ENCODE peak calls at places on chromosome 6, in ten cellular contexts. One of them, this sample, is unnamed.

GRCh38 chr6:41917528-41917927 is 3.4 kb downstream of the MED20 start:
- DNase-seq in activated gamma-delta T cell treated with Interleukin-2 at 50 U/mL for 16 hours: no peak
- DNase-seq in activated CD4-positive, alpha-beta T cell treated with anti-CD3 and anti-CD28 coated beads, Interleukin-2, amount 50 U/mL, for 24 hours: no peak
- DNase-seq in mesenchymal stem cell: peak; percentile 92
- DNase-seq in NCI-H1930: no peak
- DNase-seq in amygdala: no peak
- DNase-seq in heart right ventricle: no peak
- DNase-seq in stimulated activated naive CD4-positive, alpha-beta T cell: no peak
- DNase-seq in Ammon's horn: no peak
- DNase-seq in effector CD4-positive, alpha-beta T cell: no peak
- DNase-seq in this sample: no peak

GRCh38 chr6:149859368-149859767 is 4.8 kb downstream of the LRP11 start:
- DNase-seq in activated gamma-delta T cell treated with Interleukin-2 at 50 U/mL for 16 hours: no peak
- DNase-seq in activated CD4-positive, alpha-beta T cell treated with anti-CD3 and anti-CD28 coated beads, Interleukin-2, amount 50 U/mL, for 24 hours: no peak
- DNase-seq in mesenchymal stem cell: peak; percentile 98
- DNase-seq in NCI-H1930: no peak
- DNase-seq in amygdala: no peak
- DNase-seq in heart right ventricle: no peak
- DNase-seq in stimulated activated naive CD4-positive, alpha-beta T cell: no peak
- DNase-seq in Ammon's horn: no peak
- DNase-seq in effector CD4-positive, alpha-beta T cell: no peak
- DNase-seq in this sample: no peak

GRCh38 chr6:12818324-12818723 is 101.8 kb downstream of the PHACTR1 start:
- DNase-seq in activated gamma-delta T cell treated with Interleukin-2 at 50 U/mL for 16 hours: no peak
- DNase-seq in activated CD4-positive, alpha-beta T cell treated with anti-CD3 and anti-CD28 coated beads, Interleukin-2, amount 50 U/mL, for 24 hours: no peak
- DNase-seq in mesenchymal stem cell: no peak
- DNase-seq in NCI-H1930: no peak
- DNase-seq in amygdala: no peak
- DNase-seq in heart right ventricle: no peak
- DNase-seq in stimulated activated naive CD4-positive, alpha-beta T cell: no peak
- DNase-seq in Ammon's horn: no peak
- DNase-seq in effector CD4-positive, alpha-beta T cell: no peak
- DNase-seq in this sample: no peak

GRCh38 chr6:170085475-170086401 is 205.1 kb downstream of the DLL1 start:
- DNase-seq in activated gamma-delta T cell treated with Interleukin-2 at 50 U/mL for 16 hours: peak; percentile 1
- DNase-seq in activated CD4-positive, alpha-beta T cell treated with anti-CD3 and anti-CD28 coated beads, Interleukin-2, amount 50 U/mL, for 24 hours: no peak
- DNase-seq in mesenchymal stem cell: no peak
- DNase-seq in NCI-H1930: no peak
- DNase-seq in amygdala: no peak
- DNase-seq in heart right ventricle: peak; percentile 1
- DNase-seq in stimulated activated naive CD4-positive, alpha-beta T cell: no peak
- DNase-seq in Ammon's horn: no peak
- DNase-seq in effector CD4-positive, alpha-beta T cell: no peak
- DNase-seq in this sample: peak; percentile 86

GRCh38 chr6:107629545-107630147 is 139.7 kb downstream of the SOBP start:
- DNase-seq in activated gamma-delta T cell treated with Interleukin-2 at 50 U/mL for 16 hours: no peak
- DNase-seq in activated CD4-positive, alpha-beta T cell treated with anti-CD3 and anti-CD28 coated beads, Interleukin-2, amount 50 U/mL, for 24 hours: no peak
- DNase-seq in mesenchymal stem cell: peak; percentile 20
- DNase-seq in NCI-H1930: peak; percentile 66
- DNase-seq in amygdala: no peak
- DNase-seq in heart right ventricle: no peak
- DNase-seq in stimulated activated naive CD4-positive, alpha-beta T cell: no peak
- DNase-seq in Ammon's horn: no peak
- DNase-seq in effector CD4-positive, alpha-beta T cell: no peak
- DNase-seq in this sample: no peak

GRCh38 chr6:40914005-40914404 is 125.0 kb downstream of the UNC5CL start:
- DNase-seq in activated gamma-delta T cell treated with Interleukin-2 at 50 U/mL for 16 hours: no peak
- DNase-seq in activated CD4-positive, alpha-beta T cell treated with anti-CD3 and anti-CD28 coated beads, Interleukin-2, amount 50 U/mL, for 24 hours: no peak
- DNase-seq in mesenchymal stem cell: no peak
- DNase-seq in NCI-H1930: no peak
- DNase-seq in amygdala: no peak
- DNase-seq in heart right ventricle: no peak
- DNase-seq in stimulated activated naive CD4-positive, alpha-beta T cell: no peak
- DNase-seq in Ammon's horn: no peak
- DNase-seq in effector CD4-positive, alpha-beta T cell: no peak
- DNase-seq in this sample: no peak

GRCh38 chr6:25423358-25423757 is 144.2 kb downstream of the CARMIL1 start:
- DNase-seq in activated gamma-delta T cell treated with Interleukin-2 at 50 U/mL for 16 hours: no peak
- DNase-seq in activated CD4-positive, alpha-beta T cell treated with anti-CD3 and anti-CD28 coated beads, Interleukin-2, amount 50 U/mL, for 24 hours: no peak
- DNase-seq in mesenchymal stem cell: no peak
- DNase-seq in NCI-H1930: no peak
- DNase-seq in amygdala: no peak
- DNase-seq in heart right ventricle: no peak
- DNase-seq in stimulated activated naive CD4-positive, alpha-beta T cell: no peak
- DNase-seq in Ammon's horn: no peak
- DNase-seq in effector CD4-positive, alpha-beta T cell: no peak
- DNase-seq in this sample: no peak

GRCh38 chr6:134138226-134138975 is 86.0 kb upstream of the SLC2A12 start:
- DNase-seq in activated gamma-delta T cell treated with Interleukin-2 at 50 U/mL for 16 hours: no peak
- DNase-seq in activated CD4-positive, alpha-beta T cell treated with anti-CD3 and anti-CD28 coated beads, Interleukin-2, amount 50 U/mL, for 24 hours: no peak
- DNase-seq in mesenchymal stem cell: no peak
- DNase-seq in NCI-H1930: no peak
- DNase-seq in amygdala: no peak
- DNase-seq in heart right ventricle: no peak
- DNase-seq in stimulated activated naive CD4-positive, alpha-beta T cell: no peak
- DNase-seq in Ammon's horn: peak; percentile 60
- DNase-seq in effector CD4-positive, alpha-beta T cell: no peak
- DNase-seq in this sample: no peak

GRCh38 chr6:23650676-23651075 is 475.3 kb upstream of the NRSN1 start:
- DNase-seq in activated gamma-delta T cell treated with Interleukin-2 at 50 U/mL for 16 hours: no peak
- DNase-seq in activated CD4-positive, alpha-beta T cell treated with anti-CD3 and anti-CD28 coated beads, Interleukin-2, amount 50 U/mL, for 24 hours: no peak
- DNase-seq in mesenchymal stem cell: no peak
- DNase-seq in NCI-H1930: no peak
- DNase-seq in amygdala: peak; percentile 21
- DNase-seq in heart right ventricle: no peak
- DNase-seq in stimulated activated naive CD4-positive, alpha-beta T cell: peak; percentile 0
- DNase-seq in Ammon's horn: peak; percentile 86
- DNase-seq in effector CD4-positive, alpha-beta T cell: no peak
- DNase-seq in this sample: peak; percentile 70

GRCh38 chr6:7324520-7324919 is 11.5 kb upstream of the SSR1 start:
- DNase-seq in activated gamma-delta T cell treated with Interleukin-2 at 50 U/mL for 16 hours: no peak
- DNase-seq in activated CD4-positive, alpha-beta T cell treated with anti-CD3 and anti-CD28 coated beads, Interleukin-2, amount 50 U/mL, for 24 hours: no peak
- DNase-seq in mesenchymal stem cell: no peak
- DNase-seq in NCI-H1930: no peak
- DNase-seq in amygdala: peak; percentile 4
- DNase-seq in heart right ventricle: peak; percentile 22
- DNase-seq in stimulated activated naive CD4-positive, alpha-beta T cell: no peak
- DNase-seq in Ammon's horn: peak; percentile 82
- DNase-seq in effector CD4-positive, alpha-beta T cell: no peak
- DNase-seq in this sample: peak; percentile 63

GRCh38 chr6:105215506-105215905 is 35.7 kb upstream of the POPDC3 start:
- DNase-seq in activated gamma-delta T cell treated with Interleukin-2 at 50 U/mL for 16 hours: no peak
- DNase-seq in activated CD4-positive, alpha-beta T cell treated with anti-CD3 and anti-CD28 coated beads, Interleukin-2, amount 50 U/mL, for 24 hours: no peak
- DNase-seq in mesenchymal stem cell: no peak
- DNase-seq in NCI-H1930: no peak
- DNase-seq in amygdala: no peak
- DNase-seq in heart right ventricle: no peak
- DNase-seq in stimulated activated naive CD4-positive, alpha-beta T cell: no peak
- DNase-seq in Ammon's horn: no peak
- DNase-seq in effector CD4-positive, alpha-beta T cell: no peak
- DNase-seq in this sample: no peak

GRCh38 chr6:108714012-108714773 is 134.0 kb upstream of the ARMC2 start:
- DNase-seq in activated gamma-delta T cell treated with Interleukin-2 at 50 U/mL for 16 hours: no peak
- DNase-seq in activated CD4-positive, alpha-beta T cell treated with anti-CD3 and anti-CD28 coated beads, Interleukin-2, amount 50 U/mL, for 24 hours: no peak
- DNase-seq in mesenchymal stem cell: peak; percentile 34
- DNase-seq in NCI-H1930: no peak
- DNase-seq in amygdala: no peak
- DNase-seq in heart right ventricle: peak; percentile 43
- DNase-seq in stimulated activated naive CD4-positive, alpha-beta T cell: peak; percentile 23
- DNase-seq in Ammon's horn: no peak
- DNase-seq in effector CD4-positive, alpha-beta T cell: no peak
- DNase-seq in this sample: peak; percentile 79

GRCh38 chr6:27795697-27796494 is 116.3 kb downstream of the OR2B2 start:
- DNase-seq in activated gamma-delta T cell treated with Interleukin-2 at 50 U/mL for 16 hours: peak; percentile 38
- DNase-seq in activated CD4-positive, alpha-beta T cell treated with anti-CD3 and anti-CD28 coated beads, Interleukin-2, amount 50 U/mL, for 24 hours: peak; percentile 85
- DNase-seq in mesenchymal stem cell: peak; percentile 94
- DNase-seq in NCI-H1930: peak; percentile 80
- DNase-seq in amygdala: no peak
- DNase-seq in heart right ventricle: peak; percentile 73
- DNase-seq in stimulated activated naive CD4-positive, alpha-beta T cell: peak; percentile 81
- DNase-seq in Ammon's horn: peak; percentile 69
- DNase-seq in effector CD4-positive, alpha-beta T cell: peak; percentile 62
- DNase-seq in this sample: no peak

GRCh38 chr6:84774174-84775158 is 10.1 kb upstream of the TBX18 start:
- DNase-seq in activated gamma-delta T cell treated with Interleukin-2 at 50 U/mL for 16 hours: no peak
- DNase-seq in activated CD4-positive, alpha-beta T cell treated with anti-CD3 and anti-CD28 coated beads, Interleukin-2, amount 50 U/mL, for 24 hours: no peak
- DNase-seq in mesenchymal stem cell: peak; percentile 53
- DNase-seq in NCI-H1930: peak; percentile 72
- DNase-seq in amygdala: peak; percentile 7
- DNase-seq in heart right ventricle: peak; percentile 15
- DNase-seq in stimulated activated naive CD4-positive, alpha-beta T cell: no peak
- DNase-seq in Ammon's horn: no peak
- DNase-seq in effector CD4-positive, alpha-beta T cell: no peak
- DNase-seq in this sample: no peak

GRCh38 chr6:87808005-87808757 is 106.1 kb upstream of the AKIRIN2 start:
- DNase-seq in activated gamma-delta T cell treated with Interleukin-2 at 50 U/mL for 16 hours: no peak
- DNase-seq in activated CD4-positive, alpha-beta T cell treated with anti-CD3 and anti-CD28 coated beads, Interleukin-2, amount 50 U/mL, for 24 hours: no peak
- DNase-seq in mesenchymal stem cell: no peak
- DNase-seq in NCI-H1930: no peak
- DNase-seq in amygdala: no peak
- DNase-seq in heart right ventricle: no peak
- DNase-seq in stimulated activated naive CD4-positive, alpha-beta T cell: no peak
- DNase-seq in Ammon's horn: no peak
- DNase-seq in effector CD4-positive, alpha-beta T cell: no peak
- DNase-seq in this sample: no peak

GRCh38 chr6:21005816-21006553 is 471.7 kb downstream of the CDKAL1 start:
- DNase-seq in activated gamma-delta T cell treated with Interleukin-2 at 50 U/mL for 16 hours: no peak
- DNase-seq in activated CD4-positive, alpha-beta T cell treated with anti-CD3 and anti-CD28 coated beads, Interleukin-2, amount 50 U/mL, for 24 hours: no peak
- DNase-seq in mesenchymal stem cell: peak; percentile 81
- DNase-seq in NCI-H1930: no peak
- DNase-seq in amygdala: no peak
- DNase-seq in heart right ventricle: no peak
- DNase-seq in stimulated activated naive CD4-positive, alpha-beta T cell: no peak
- DNase-seq in Ammon's horn: no peak
- DNase-seq in effector CD4-positive, alpha-beta T cell: no peak
- DNase-seq in this sample: no peak

GRCh38 chr6:142934599-142934998 is 10.4 kb downstream of the HIVEP2 start:
- DNase-seq in activated gamma-delta T cell treated with Interleukin-2 at 50 U/mL for 16 hours: no peak
- DNase-seq in activated CD4-positive, alpha-beta T cell treated with anti-CD3 and anti-CD28 coated beads, Interleukin-2, amount 50 U/mL, for 24 hours: no peak
- DNase-seq in mesenchymal stem cell: no peak
- DNase-seq in NCI-H1930: no peak
- DNase-seq in amygdala: no peak
- DNase-seq in heart right ventricle: no peak
- DNase-seq in stimulated activated naive CD4-positive, alpha-beta T cell: no peak
- DNase-seq in Ammon's horn: no peak
- DNase-seq in effector CD4-positive, alpha-beta T cell: no peak
- DNase-seq in this sample: no peak

GRCh38 chr6:118980063-118980462 is 45.1 kb upstream of the MCM9 start:
- DNase-seq in activated gamma-delta T cell treated with Interleukin-2 at 50 U/mL for 16 hours: no peak
- DNase-seq in activated CD4-positive, alpha-beta T cell treated with anti-CD3 and anti-CD28 coated beads, Interleukin-2, amount 50 U/mL, for 24 hours: no peak
- DNase-seq in mesenchymal stem cell: peak; percentile 66
- DNase-seq in NCI-H1930: no peak
- DNase-seq in amygdala: no peak
- DNase-seq in heart right ventricle: no peak
- DNase-seq in stimulated activated naive CD4-positive, alpha-beta T cell: no peak
- DNase-seq in Ammon's horn: no peak
- DNase-seq in effector CD4-positive, alpha-beta T cell: no peak
- DNase-seq in this sample: no peak

GRCh38 chr6:26388014-26388413 is 5.1 kb downstream of the BTN2A2 start:
- DNase-seq in activated gamma-delta T cell treated with Interleukin-2 at 50 U/mL for 16 hours: no peak
- DNase-seq in activated CD4-positive, alpha-beta T cell treated with anti-CD3 and anti-CD28 coated beads, Interleukin-2, amount 50 U/mL, for 24 hours: no peak
- DNase-seq in mesenchymal stem cell: no peak
- DNase-seq in NCI-H1930: no peak
- DNase-seq in amygdala: no peak
- DNase-seq in heart right ventricle: no peak
- DNase-seq in stimulated activated naive CD4-positive, alpha-beta T cell: no peak
- DNase-seq in Ammon's horn: no peak
- DNase-seq in effector CD4-positive, alpha-beta T cell: no peak
- DNase-seq in this sample: no peak

GRCh38 chr6:130749402-130749801 is 77.8 kb upstream of the SMLR1 start:
- DNase-seq in activated gamma-delta T cell treated with Interleukin-2 at 50 U/mL for 16 hours: no peak
- DNase-seq in activated CD4-positive, alpha-beta T cell treated with anti-CD3 and anti-CD28 coated beads, Interleukin-2, amount 50 U/mL, for 24 hours: no peak
- DNase-seq in mesenchymal stem cell: no peak
- DNase-seq in NCI-H1930: no peak
- DNase-seq in amygdala: no peak
- DNase-seq in heart right ventricle: no peak
- DNase-seq in stimulated activated naive CD4-positive, alpha-beta T cell: no peak
- DNase-seq in Ammon's horn: no peak
- DNase-seq in effector CD4-positive, alpha-beta T cell: no peak
- DNase-seq in this sample: no peak

GRCh38 chr6:22826961-22827360 is 257.6 kb downstream of the HDGFL1 start:
- DNase-seq in activated gamma-delta T cell treated with Interleukin-2 at 50 U/mL for 16 hours: no peak
- DNase-seq in activated CD4-positive, alpha-beta T cell treated with anti-CD3 and anti-CD28 coated beads, Interleukin-2, amount 50 U/mL, for 24 hours: no peak
- DNase-seq in mesenchymal stem cell: no peak
- DNase-seq in NCI-H1930: no peak
- DNase-seq in amygdala: no peak
- DNase-seq in heart right ventricle: no peak
- DNase-seq in stimulated activated naive CD4-positive, alpha-beta T cell: no peak
- DNase-seq in Ammon's horn: no peak
- DNase-seq in effector CD4-positive, alpha-beta T cell: no peak
- DNase-seq in this sample: no peak

GRCh38 chr6:5497896-5498578 is 236.7 kb downstream of the FARS2 start:
- DNase-seq in activated gamma-delta T cell treated with Interleukin-2 at 50 U/mL for 16 hours: no peak
- DNase-seq in activated CD4-positive, alpha-beta T cell treated with anti-CD3 and anti-CD28 coated beads, Interleukin-2, amount 50 U/mL, for 24 hours: no peak
- DNase-seq in mesenchymal stem cell: peak; percentile 92
- DNase-seq in NCI-H1930: peak; percentile 54
- DNase-seq in amygdala: no peak
- DNase-seq in heart right ventricle: no peak
- DNase-seq in stimulated activated naive CD4-positive, alpha-beta T cell: no peak
- DNase-seq in Ammon's horn: no peak
- DNase-seq in effector CD4-positive, alpha-beta T cell: no peak
- DNase-seq in this sample: no peak

GRCh38 chr6:103122766-103123601 is 1729.5 kb downstream of the GRIK2 start:
- DNase-seq in activated gamma-delta T cell treated with Interleukin-2 at 50 U/mL for 16 hours: no peak
- DNase-seq in activated CD4-positive, alpha-beta T cell treated with anti-CD3 and anti-CD28 coated beads, Interleukin-2, amount 50 U/mL, for 24 hours: no peak
- DNase-seq in mesenchymal stem cell: peak; percentile 58
- DNase-seq in NCI-H1930: peak; percentile 29
- DNase-seq in amygdala: peak; percentile 11
- DNase-seq in heart right ventricle: peak; percentile 16
- DNase-seq in stimulated activated naive CD4-positive, alpha-beta T cell: no peak
- DNase-seq in Ammon's horn: peak; percentile 28
- DNase-seq in effector CD4-positive, alpha-beta T cell: no peak
- DNase-seq in this sample: no peak

GRCh38 chr6:16184129-16184528 is 54.3 kb upstream of the GMPR start:
- DNase-seq in activated gamma-delta T cell treated with Interleukin-2 at 50 U/mL for 16 hours: no peak
- DNase-seq in activated CD4-positive, alpha-beta T cell treated with anti-CD3 and anti-CD28 coated beads, Interleukin-2, amount 50 U/mL, for 24 hours: no peak
- DNase-seq in mesenchymal stem cell: peak; percentile 22
- DNase-seq in NCI-H1930: peak; percentile 6
- DNase-seq in amygdala: no peak
- DNase-seq in heart right ventricle: no peak
- DNase-seq in stimulated activated naive CD4-positive, alpha-beta T cell: no peak
- DNase-seq in Ammon's horn: peak; percentile 47
- DNase-seq in effector CD4-positive, alpha-beta T cell: no peak
- DNase-seq in this sample: no peak

GRCh38 chr6:106783631-106784566 is 154.5 kb downstream of the QRSL1 start:
- DNase-seq in activated gamma-delta T cell treated with Interleukin-2 at 50 U/mL for 16 hours: no peak
- DNase-seq in activated CD4-positive, alpha-beta T cell treated with anti-CD3 and anti-CD28 coated beads, Interleukin-2, amount 50 U/mL, for 24 hours: no peak
- DNase-seq in mesenchymal stem cell: peak; percentile 24
- DNase-seq in NCI-H1930: no peak
- DNase-seq in amygdala: no peak
- DNase-seq in heart right ventricle: no peak
- DNase-seq in stimulated activated naive CD4-positive, alpha-beta T cell: no peak
- DNase-seq in Ammon's horn: no peak
- DNase-seq in effector CD4-positive, alpha-beta T cell: no peak
- DNase-seq in this sample: no peak

GRCh38 chr6:21111399-21111725 is 482.2 kb upstream of the SOX4 start:
- DNase-seq in activated gamma-delta T cell treated with Interleukin-2 at 50 U/mL for 16 hours: no peak
- DNase-seq in activated CD4-positive, alpha-beta T cell treated with anti-CD3 and anti-CD28 coated beads, Interleukin-2, amount 50 U/mL, for 24 hours: no peak
- DNase-seq in mesenchymal stem cell: no peak
- DNase-seq in NCI-H1930: peak; percentile 80
- DNase-seq in amygdala: no peak
- DNase-seq in heart right ventricle: no peak
- DNase-seq in stimulated activated naive CD4-positive, alpha-beta T cell: no peak
- DNase-seq in Ammon's horn: no peak
- DNase-seq in effector CD4-positive, alpha-beta T cell: no peak
- DNase-seq in this sample: no peak

GRCh38 chr6:133595076-133595868 is 293.6 kb upstream of the TCF21 start:
- DNase-seq in activated gamma-delta T cell treated with Interleukin-2 at 50 U/mL for 16 hours: no peak
- DNase-seq in activated CD4-positive, alpha-beta T cell treated with anti-CD3 and anti-CD28 coated beads, Interleukin-2, amount 50 U/mL, for 24 hours: no peak
- DNase-seq in mesenchymal stem cell: peak; percentile 31
- DNase-seq in NCI-H1930: no peak
- DNase-seq in amygdala: no peak
- DNase-seq in heart right ventricle: no peak
- DNase-seq in stimulated activated naive CD4-positive, alpha-beta T cell: no peak
- DNase-seq in Ammon's horn: no peak
- DNase-seq in effector CD4-positive, alpha-beta T cell: no peak
- DNase-seq in this sample: peak; percentile 68

GRCh38 chr6:137904822-137905617 is 38.0 kb downstream of the TNFAIP3 start:
- DNase-seq in activated gamma-delta T cell treated with Interleukin-2 at 50 U/mL for 16 hours: peak; percentile 24
- DNase-seq in activated CD4-positive, alpha-beta T cell treated with anti-CD3 and anti-CD28 coated beads, Interleukin-2, amount 50 U/mL, for 24 hours: peak; percentile 81
- DNase-seq in mesenchymal stem cell: no peak
- DNase-seq in NCI-H1930: no peak
- DNase-seq in amygdala: no peak
- DNase-seq in heart right ventricle: peak; percentile 43
- DNase-seq in stimulated activated naive CD4-positive, alpha-beta T cell: no peak
- DNase-seq in Ammon's horn: no peak
- DNase-seq in effector CD4-positive, alpha-beta T cell: peak; percentile 20
- DNase-seq in this sample: no peak

This sample was measured in sigmoid colon.